ENCODE peak calls at places on chromosome 1, in nine cellular contexts. One of them, this sample, is unnamed.
A peak's percentile ranks its signal among the peaks of the same experiment; 100 is the strongest.

GRCh38 chr1:221800831-221801610 is 59.1 kb upstream of the DUSP10 start:
- DNase-seq in lower lobe of right lung: no peak
- DNase-seq in thoracic aorta: no peak
- DNase-seq in uterus: no peak
- DNase-seq in body of pancreas: no peak
- DNase-seq in OCI-LY7: no peak
- DNase-seq in psoas muscle: no peak
- DNase-seq in PC-3: peak; percentile 19
- DNase-seq in colonic mucosa: no peak
- DNase-seq in this sample: no peak

GRCh38 chr1:81186271-81186670 is 614.5 kb upstream of the ADGRL2 start:
- DNase-seq in lower lobe of right lung: no peak
- DNase-seq in thoracic aorta: no peak
- DNase-seq in uterus: no peak
- DNase-seq in body of pancreas: no peak
- DNase-seq in OCI-LY7: no peak
- DNase-seq in psoas muscle: no peak
- DNase-seq in PC-3: no peak
- DNase-seq in colonic mucosa: no peak
- DNase-seq in this sample: no peak

GRCh38 chr1:179167955-179168354 is 61.5 kb downstream of the ABL2 start:
- DNase-seq in lower lobe of right lung: no peak
- DNase-seq in thoracic aorta: no peak
- DNase-seq in uterus: no peak
- DNase-seq in body of pancreas: no peak
- DNase-seq in OCI-LY7: no peak
- DNase-seq in psoas muscle: no peak
- DNase-seq in PC-3: no peak
- DNase-seq in colonic mucosa: no peak
- DNase-seq in this sample: no peak

GRCh38 chr1:206534552-206534951 is 27.2 kb downstream of the RASSF5 start:
- DNase-seq in lower lobe of right lung: no peak
- DNase-seq in thoracic aorta: no peak
- DNase-seq in uterus: no peak
- DNase-seq in body of pancreas: no peak
- DNase-seq in OCI-LY7: no peak
- DNase-seq in psoas muscle: no peak
- DNase-seq in PC-3: no peak
- DNase-seq in colonic mucosa: no peak
- DNase-seq in this sample: no peak

GRCh38 chr1:37822942-37823865 is 15.2 kb upstream of the YRDC start:
- DNase-seq in lower lobe of right lung: no peak
- DNase-seq in thoracic aorta: no peak
- DNase-seq in uterus: no peak
- DNase-seq in body of pancreas: no peak
- DNase-seq in OCI-LY7: no peak
- DNase-seq in psoas muscle: no peak
- DNase-seq in PC-3: peak; percentile 44
- DNase-seq in colonic mucosa: no peak
- DNase-seq in this sample: no peak

GRCh38 chr1:195951313-195951712 is 656.9 kb downstream of the KCNT2 start:
- DNase-seq in lower lobe of right lung: no peak
- DNase-seq in thoracic aorta: no peak
- DNase-seq in uterus: no peak
- DNase-seq in body of pancreas: no peak
- DNase-seq in OCI-LY7: no peak
- DNase-seq in psoas muscle: no peak
- DNase-seq in PC-3: no peak
- DNase-seq in colonic mucosa: no peak
- DNase-seq in this sample: no peak

GRCh38 chr1:159171254-159171687 is at the start of gene CADM3:
- DNase-seq in lower lobe of right lung: no peak
- DNase-seq in thoracic aorta: no peak
- DNase-seq in uterus: peak; percentile 12
- DNase-seq in body of pancreas: no peak
- DNase-seq in OCI-LY7: no peak
- DNase-seq in psoas muscle: peak; percentile 21
- DNase-seq in PC-3: no peak
- DNase-seq in colonic mucosa: peak; percentile 26
- DNase-seq in this sample: no peak

GRCh38 chr1:166874464-166874863 is 1.6 kb downstream of the TADA1 start:
- DNase-seq in lower lobe of right lung: no peak
- DNase-seq in thoracic aorta: no peak
- DNase-seq in uterus: no peak
- DNase-seq in body of pancreas: no peak
- DNase-seq in OCI-LY7: no peak
- DNase-seq in psoas muscle: no peak
- DNase-seq in PC-3: no peak
- DNase-seq in colonic mucosa: no peak
- DNase-seq in this sample: no peak

GRCh38 chr1:23570001-23570691 is 10.8 kb upstream of the ID3 start:
- DNase-seq in lower lobe of right lung: peak; percentile 1
- DNase-seq in thoracic aorta: no peak
- DNase-seq in uterus: no peak
- DNase-seq in body of pancreas: no peak
- DNase-seq in OCI-LY7: no peak
- DNase-seq in psoas muscle: no peak
- DNase-seq in PC-3: no peak
- DNase-seq in colonic mucosa: no peak
- DNase-seq in this sample: no peak
- H3K4me1 ChIP-seq in lower lobe of right lung: peaks cover 14% of the 10 kb centered on the region
- H3K4me1 ChIP-seq in thoracic aorta: peaks cover 3% of the 10 kb centered on the region
- H3K4me1 ChIP-seq in uterus: no peaks in the 10 kb centered on the region
- H3K4me1 ChIP-seq in body of pancreas: peaks cover 14% of the 10 kb centered on the region
- H3K4me1 ChIP-seq in OCI-LY7: peaks cover 89% of the 10 kb centered on the region
- H3K4me1 ChIP-seq in psoas muscle: peaks cover 10% of the 10 kb centered on the region
- H3K4me1 ChIP-seq in PC-3: no peaks in the 10 kb centered on the region
- H3K4me1 ChIP-seq in colonic mucosa: no peaks in the 10 kb centered on the region
- H3K4me1 ChIP-seq in this sample: peaks cover 19% of the 10 kb centered on the region

DNA sequence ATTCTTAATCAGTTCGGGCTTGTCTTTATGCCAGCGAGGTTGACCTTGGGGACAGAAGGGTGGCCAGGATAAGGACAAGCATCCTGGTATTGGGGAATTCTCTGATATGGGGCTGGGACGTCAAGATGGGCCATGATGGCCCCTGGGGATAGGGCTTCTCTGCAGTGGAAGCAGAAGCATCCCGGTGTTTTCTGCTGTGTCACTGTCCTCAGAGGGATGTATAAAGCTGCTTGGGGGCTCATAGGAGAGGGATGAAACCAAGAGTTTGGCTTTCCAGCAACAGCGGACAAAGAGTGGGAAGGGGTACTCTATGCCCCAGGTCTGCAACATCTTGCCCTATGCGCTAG is 1.4 kb upstream of the ATP1B1 start:
- DNase-seq in lower lobe of right lung: no peak
- DNase-seq in thoracic aorta: no peak
- DNase-seq in uterus: no peak
- DNase-seq in body of pancreas: peak; percentile 14
- DNase-seq in OCI-LY7: no peak
- DNase-seq in psoas muscle: no peak
- DNase-seq in PC-3: no peak
- DNase-seq in colonic mucosa: no peak
- DNase-seq in this sample: no peak
- H3K4me3 ChIP-seq in lower lobe of right lung: peak overlapping the region; percentile 92
- H3K4me3 ChIP-seq in thoracic aorta: peak overlapping the region; percentile 95
- H3K4me3 ChIP-seq in uterus: no peak overlapping the region
- H3K4me3 ChIP-seq in body of pancreas: no peak overlapping the region
- H3K4me3 ChIP-seq in OCI-LY7: peak overlapping the region; percentile 94
- H3K4me3 ChIP-seq in psoas muscle: peak overlapping the region; percentile 100
- H3K4me3 ChIP-seq in PC-3: peak overlapping the region; percentile 93
- H3K4me3 ChIP-seq in colonic mucosa: peak overlapping the region; percentile 82
- H3K4me3 ChIP-seq in this sample: peak overlapping the region; percentile 99

GRCh38 chr1:225413708-225414375 is 14.0 kb downstream of the LBR start:
- DNase-seq in lower lobe of right lung: no peak
- DNase-seq in thoracic aorta: no peak
- DNase-seq in uterus: no peak
- DNase-seq in body of pancreas: no peak
- DNase-seq in OCI-LY7: peak; percentile 18
- DNase-seq in psoas muscle: no peak
- DNase-seq in PC-3: no peak
- DNase-seq in colonic mucosa: no peak
- DNase-seq in this sample: no peak
- TF ChIP-seq CTCF in lower lobe of right lung: no peak
- TF ChIP-seq CTCF in thoracic aorta: no peak
- TF ChIP-seq CTCF in uterus: no peak
- TF ChIP-seq CTCF in body of pancreas: no peak
- TF ChIP-seq CTCF in OCI-LY7: peak; percentile 52
- TF ChIP-seq CTCF in psoas muscle: no peak
- TF ChIP-seq CTCF in PC-3: no peak
- TF ChIP-seq CTCF in colonic mucosa: no peak
- TF ChIP-seq CTCF in this sample: no peak

GRCh38 chr1:45864765-45865164 is 61.4 kb downstream of the MAST2 start:
- DNase-seq in lower lobe of right lung: no peak
- DNase-seq in thoracic aorta: no peak
- DNase-seq in uterus: no peak
- DNase-seq in body of pancreas: no peak
- DNase-seq in OCI-LY7: no peak
- DNase-seq in psoas muscle: no peak
- DNase-seq in PC-3: peak; percentile 28
- DNase-seq in colonic mucosa: no peak
- DNase-seq in this sample: no peak
- H3K4me1 ChIP-seq in lower lobe of right lung: no peaks in the 10 kb centered on the region
- H3K4me1 ChIP-seq in thoracic aorta: no peaks in the 10 kb centered on the region
- H3K4me1 ChIP-seq in uterus: no peaks in the 10 kb centered on the region
- H3K4me1 ChIP-seq in body of pancreas: no peaks in the 10 kb centered on the region
- H3K4me1 ChIP-seq in OCI-LY7: peaks cover 58% of the 10 kb centered on the region
- H3K4me1 ChIP-seq in psoas muscle: peaks cover 39% of the 10 kb centered on the region
- H3K4me1 ChIP-seq in PC-3: peaks cover 45% of the 10 kb centered on the region
- H3K4me1 ChIP-seq in colonic mucosa: peaks cover 10% of the 10 kb centered on the region
- H3K4me1 ChIP-seq in this sample: peaks cover 14% of the 10 kb centered on the region

GRCh38 chr1:156489935-156490293 is 10.7 kb downstream of the MEF2D start:
- DNase-seq in lower lobe of right lung: no peak
- DNase-seq in thoracic aorta: no peak
- DNase-seq in uterus: no peak
- DNase-seq in body of pancreas: no peak
- DNase-seq in OCI-LY7: peak; percentile 11
- DNase-seq in psoas muscle: no peak
- DNase-seq in PC-3: no peak
- DNase-seq in colonic mucosa: no peak
- DNase-seq in this sample: no peak
- H3K4me3 ChIP-seq in lower lobe of right lung: peak overlapping the region; percentile 22
- H3K4me3 ChIP-seq in thoracic aorta: peak overlapping the region; percentile 69
- H3K4me3 ChIP-seq in uterus: no peak overlapping the region
- H3K4me3 ChIP-seq in body of pancreas: no peak overlapping the region
- H3K4me3 ChIP-seq in OCI-LY7: peak overlapping the region; percentile 98
- H3K4me3 ChIP-seq in psoas muscle: peak overlapping the region; percentile 98
- H3K4me3 ChIP-seq in PC-3: no peak overlapping the region
- H3K4me3 ChIP-seq in colonic mucosa: no peak overlapping the region
- H3K4me3 ChIP-seq in this sample: no peak overlapping the region

GRCh38 chr1:203039609-203040517 is 13.6 kb downstream of the PPFIA4 start:
- DNase-seq in lower lobe of right lung: no peak
- DNase-seq in thoracic aorta: no peak
- DNase-seq in uterus: no peak
- DNase-seq in body of pancreas: no peak
- DNase-seq in OCI-LY7: peak; percentile 24
- DNase-seq in psoas muscle: no peak
- DNase-seq in PC-3: peak; percentile 32
- DNase-seq in colonic mucosa: no peak
- DNase-seq in this sample: no peak
- TF ChIP-seq CTCF in lower lobe of right lung: no peak
- TF ChIP-seq CTCF in thoracic aorta: no peak
- TF ChIP-seq CTCF in uterus: no peak
- TF ChIP-seq CTCF in body of pancreas: no peak
- TF ChIP-seq CTCF in OCI-LY7: peak; percentile 67
- TF ChIP-seq CTCF in psoas muscle: no peak
- TF ChIP-seq CTCF in PC-3: peak; percentile 46
- TF ChIP-seq CTCF in colonic mucosa: no peak
- TF ChIP-seq CTCF in this sample: peak; percentile 51

DNA sequence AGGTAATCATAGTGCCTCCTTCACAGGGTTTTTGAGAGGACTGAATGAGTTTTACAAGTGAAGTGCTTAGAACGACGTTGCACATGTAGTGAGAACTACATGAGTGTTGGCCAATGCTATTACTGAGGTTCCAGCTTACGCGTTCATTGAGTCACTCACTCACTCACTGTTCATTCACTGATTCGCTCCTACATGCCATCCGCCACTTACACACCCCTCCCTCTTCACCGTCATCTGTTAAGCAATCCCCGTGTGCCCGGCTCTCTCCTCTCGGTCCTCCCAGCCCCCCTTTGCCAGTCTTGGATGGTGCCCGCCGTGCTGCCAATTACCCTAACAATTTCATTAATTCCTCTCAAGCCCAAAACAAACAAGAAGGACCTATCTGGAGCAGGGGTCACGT is 27.3 kb upstream of the EPHA2 start:
- DNase-seq in lower lobe of right lung: peak; percentile 88
- DNase-seq in thoracic aorta: no peak
- DNase-seq in uterus: no peak
- DNase-seq in body of pancreas: no peak
- DNase-seq in OCI-LY7: no peak
- DNase-seq in psoas muscle: no peak
- DNase-seq in PC-3: peak; percentile 88
- DNase-seq in colonic mucosa: no peak
- DNase-seq in this sample: peak; percentile 90
- H3K4me1 ChIP-seq in lower lobe of right lung: peaks cover 57% of the 10 kb centered on the region
- H3K4me1 ChIP-seq in thoracic aorta: peaks cover 23% of the 10 kb centered on the region
- H3K4me1 ChIP-seq in uterus: peaks cover 19% of the 10 kb centered on the region
- H3K4me1 ChIP-seq in body of pancreas: peaks cover 34% of the 10 kb centered on the region
- H3K4me1 ChIP-seq in OCI-LY7: no peaks in the 10 kb centered on the region
- H3K4me1 ChIP-seq in psoas muscle: peaks cover 6% of the 10 kb centered on the region
- H3K4me1 ChIP-seq in PC-3: peaks cover 83% of the 10 kb centered on the region
- H3K4me1 ChIP-seq in colonic mucosa: peaks cover 3% of the 10 kb centered on the region
- H3K4me1 ChIP-seq in this sample: peaks cover 85% of the 10 kb centered on the region